ENCODE peak calls at places on chromosomes 16 and 17, in nine cellular contexts. One of them, this sample, is unnamed.
A peak's percentile ranks its signal among the peaks of the same experiment; 100 is the strongest.

GRCh38 chr17:2971851-2972250 is 91.6 kb downstream of the OR1D5 start:
- DNase-seq in germinal center: no peak
- DNase-seq in omental fat pad: no peak
- DNase-seq in Panc1: no peak
- DNase-seq in NCI-H510A: no peak
- DNase-seq in fibroblast of lung: no peak
- DNase-seq in hypothalamus: no peak
- DNase-seq in left colon: no peak
- DNase-seq in GM04504: no peak
- DNase-seq in this sample: no peak

GRCh38 chr16:9837481-9837880 is 344.7 kb downstream of the GRIN2A start:
- DNase-seq in germinal center: no peak
- DNase-seq in omental fat pad: no peak
- DNase-seq in Panc1: no peak
- DNase-seq in NCI-H510A: no peak
- DNase-seq in fibroblast of lung: no peak
- DNase-seq in hypothalamus: no peak
- DNase-seq in left colon: no peak
- DNase-seq in GM04504: no peak
- DNase-seq in this sample: no peak

GRCh38 chr17:46782250-46782953 is 36.1 kb downstream of the WNT3 start:
- DNase-seq in germinal center: peak; percentile 30
- DNase-seq in omental fat pad: no peak
- DNase-seq in Panc1: no peak
- DNase-seq in NCI-H510A: no peak
- DNase-seq in fibroblast of lung: no peak
- DNase-seq in hypothalamus: no peak
- DNase-seq in left colon: peak; percentile 37
- DNase-seq in GM04504: no peak
- DNase-seq in this sample: no peak

GRCh38 chr16:66658143-66658859 is 38.2 kb downstream of the CMTM4 start:
- DNase-seq in germinal center: no peak
- DNase-seq in omental fat pad: no peak
- DNase-seq in Panc1: no peak
- DNase-seq in NCI-H510A: no peak
- DNase-seq in fibroblast of lung: no peak
- DNase-seq in hypothalamus: no peak
- DNase-seq in left colon: no peak
- DNase-seq in GM04504: no peak
- DNase-seq in this sample: peak; percentile 25

GRCh38 chr17:17900615-17901520 is 64.1 kb upstream of the SREBF1 start:
- DNase-seq in germinal center: no peak
- DNase-seq in omental fat pad: no peak
- DNase-seq in Panc1: no peak
- DNase-seq in NCI-H510A: no peak
- DNase-seq in fibroblast of lung: peak; percentile 99
- DNase-seq in hypothalamus: no peak
- DNase-seq in left colon: peak; percentile 59
- DNase-seq in GM04504: peak; percentile 98
- DNase-seq in this sample: no peak

GRCh38 chr17:79838541-79839274 is 532 bp downstream of the CBX4 start:
- DNase-seq in germinal center: peak; percentile 58
- DNase-seq in omental fat pad: no peak
- DNase-seq in Panc1: no peak
- DNase-seq in NCI-H510A: no peak
- DNase-seq in fibroblast of lung: peak; percentile 66
- DNase-seq in hypothalamus: peak; percentile 49
- DNase-seq in left colon: peak; percentile 70
- DNase-seq in GM04504: no peak
- DNase-seq in this sample: peak; percentile 87

GRCh38 chr17:6059406-6059805 is 10.8 kb upstream of the WSCD1 start:
- DNase-seq in germinal center: no peak
- DNase-seq in omental fat pad: no peak
- DNase-seq in Panc1: no peak
- DNase-seq in NCI-H510A: no peak
- DNase-seq in fibroblast of lung: no peak
- DNase-seq in hypothalamus: no peak
- DNase-seq in left colon: no peak
- DNase-seq in GM04504: no peak
- DNase-seq in this sample: no peak

GRCh38 chr16:8644513-8645140 is 23.1 kb downstream of the METTL22 start:
- DNase-seq in germinal center: no peak
- DNase-seq in omental fat pad: no peak
- DNase-seq in Panc1: no peak
- DNase-seq in NCI-H510A: no peak
- DNase-seq in fibroblast of lung: no peak
- DNase-seq in hypothalamus: no peak
- DNase-seq in left colon: peak; percentile 22
- DNase-seq in GM04504: no peak
- DNase-seq in this sample: no peak

GRCh38 chr17:7713782-7714181 is 3.8 kb upstream of the DNAH2 start:
- DNase-seq in germinal center: no peak
- DNase-seq in omental fat pad: no peak
- DNase-seq in Panc1: no peak
- DNase-seq in NCI-H510A: no peak
- DNase-seq in fibroblast of lung: no peak
- DNase-seq in hypothalamus: no peak
- DNase-seq in left colon: no peak
- DNase-seq in GM04504: no peak
- DNase-seq in this sample: no peak

This sample was measured in retina.